ENCODE peak calls at places on chromosomes 3 and 15, in five cellular contexts. One of them, this sample, is unnamed.

GRCh38 chr3:156918746-156919145 is 92.6 kb downstream of the LEKR1 start:
- DNase-seq in GM12865: no peak
- DNase-seq in HFFc6: no peak
- DNase-seq in ovary: no peak
- DNase-seq in GM04504: no peak
- DNase-seq in this sample: no peak

GRCh38 chr3:119559441-119559963 is at the start of gene CD80:
- DNase-seq in GM04504: peak
- DNase-seq in ovary: no peak
- DNase-seq in GM12865: peak
- DNase-seq in HFFc6: peak
- DNase-seq in this sample: no peak

GRCh38 chr3:58088501-58088900 is 80.3 kb downstream of the FLNB start:
- DNase-seq in GM12865: no peak
- DNase-seq in GM04504: no peak
- DNase-seq in ovary: no peak
- DNase-seq in HFFc6: no peak
- DNase-seq in this sample: no peak

GRCh38 chr3:123764642-123765041 is 119.5 kb downstream of the MYLK start:
- DNase-seq in ovary: no peak
- DNase-seq in HFFc6: no peak
- DNase-seq in GM04504: no peak
- DNase-seq in GM12865: no peak
- DNase-seq in this sample: no peak

GRCh38 chr3:185625784-185626183 is 39.7 kb downstream of the SENP2 start:
- DNase-seq in GM04504: no peak
- DNase-seq in HFFc6: no peak
- DNase-seq in GM12865: no peak
- DNase-seq in ovary: no peak
- DNase-seq in this sample: peak

GRCh38 chr3:153400641-153401040 is 238.6 kb downstream of the RAP2B start:
- DNase-seq in GM12865: no peak
- DNase-seq in GM04504: no peak
- DNase-seq in ovary: no peak
- DNase-seq in HFFc6: no peak
- DNase-seq in this sample: no peak

GRCh38 chr15:25862087-25862468 is 1.0 kb downstream of the ATP10A start:
- DNase-seq in GM12865: no peak
- DNase-seq in HFFc6: no peak
- DNase-seq in ovary: no peak
- DNase-seq in GM04504: peak
- DNase-seq in this sample: peak

GRCh38 chr3:191136347-191136746 is 62.7 kb upstream of the OSTN start:
- DNase-seq in GM04504: no peak
- DNase-seq in ovary: no peak
- DNase-seq in GM12865: peak
- DNase-seq in HFFc6: peak
- DNase-seq in this sample: no peak

GRCh38 chr3:4508048-4508981 is 15.2 kb downstream of the ITPR1 start:
- DNase-seq in HFFc6: no peak
- DNase-seq in GM04504: no peak
- DNase-seq in ovary: no peak
- DNase-seq in GM12865: peak
- DNase-seq in this sample: no peak

GRCh38 chr15:78437107-78437761 is 782 bp upstream of the IREB2 start:
- DNase-seq in GM04504: no peak
- DNase-seq in HFFc6: no peak
- DNase-seq in ovary: no peak
- DNase-seq in GM12865: no peak
- DNase-seq in this sample: no peak

GRCh38 chr15:60936186-60936585 is 292.9 kb downstream of the RORA start:
- DNase-seq in HFFc6: no peak
- DNase-seq in GM12865: no peak
- DNase-seq in ovary: no peak
- DNase-seq in GM04504: no peak
- DNase-seq in this sample: no peak

GRCh38 chr3:13767030-13767429 is 112.8 kb downstream of the WNT7A start:
- DNase-seq in HFFc6: no peak
- DNase-seq in ovary: no peak
- DNase-seq in GM12865: no peak
- DNase-seq in GM04504: no peak
- DNase-seq in this sample: no peak

GRCh38 chr15:100623301-100623700 is 20.9 kb downstream of the ASB7 start:
- DNase-seq in GM04504: no peak
- DNase-seq in GM12865: no peak
- DNase-seq in HFFc6: peak
- DNase-seq in ovary: no peak
- DNase-seq in this sample: no peak

GRCh38 chr3:119768668-119769393 is 13.1 kb upstream of the NR1I2 start:
- DNase-seq in GM12865: no peak
- DNase-seq in GM04504: no peak
- DNase-seq in HFFc6: no peak
- DNase-seq in ovary: no peak
- DNase-seq in this sample: no peak

GRCh38 chr15:66999601-67000000 is 65.8 kb upstream of the SMAD3 start:
- DNase-seq in GM04504: no peak
- DNase-seq in GM12865: no peak
- DNase-seq in ovary: no peak
- DNase-seq in HFFc6: no peak
- DNase-seq in this sample: no peak

GRCh38 chr3:16334909-16335308 is 69.9 kb downstream of the OXNAD1 start:
- DNase-seq in GM04504: peak
- DNase-seq in ovary: no peak
- DNase-seq in GM12865: no peak
- DNase-seq in HFFc6: peak
- DNase-seq in this sample: no peak

GRCh38 chr3:53525765-53526761 is 31.7 kb downstream of the CACNA1D start:
- DNase-seq in GM04504: no peak
- DNase-seq in ovary: no peak
- DNase-seq in HFFc6: no peak
- DNase-seq in GM12865: no peak
- DNase-seq in this sample: no peak

GRCh38 chr3:47250309-47251060 is 32.1 kb downstream of the KIF9 start:
- DNase-seq in ovary: no peak
- DNase-seq in HFFc6: peak
- DNase-seq in GM12865: peak
- DNase-seq in GM04504: no peak
- DNase-seq in this sample: no peak

GRCh38 chr3:126207166-126207565 is 26.8 kb upstream of the ALDH1L1 start:
- DNase-seq in ovary: no peak
- DNase-seq in GM12865: no peak
- DNase-seq in HFFc6: no peak
- DNase-seq in GM04504: no peak
- DNase-seq in this sample: no peak

GRCh38 chr3:187763850-187764648 is 18.8 kb upstream of the BCL6 start:
- DNase-seq in HFFc6: no peak
- DNase-seq in GM12865: no peak
- DNase-seq in GM04504: no peak
- DNase-seq in ovary: no peak
- DNase-seq in this sample: no peak

GRCh38 chr3:54533856-54534255 is 394.0 kb downstream of the LRTM1 start:
- DNase-seq in HFFc6: no peak
- DNase-seq in GM04504: no peak
- DNase-seq in ovary: no peak
- DNase-seq in GM12865: no peak
- DNase-seq in this sample: no peak

GRCh38 chr3:174330303-174330702 is 528.8 kb upstream of the NAALADL2 start:
- DNase-seq in GM12865: no peak
- DNase-seq in HFFc6: peak
- DNase-seq in ovary: no peak
- DNase-seq in GM04504: peak
- DNase-seq in this sample: no peak

GRCh38 chr3:64717872-64718613 is 30.2 kb upstream of the ADAMTS9 start:
- DNase-seq in ovary: no peak
- DNase-seq in GM12865: no peak
- DNase-seq in HFFc6: no peak
- DNase-seq in GM04504: no peak
- DNase-seq in this sample: no peak

GRCh38 chr3:32276279-32276841 is 37.9 kb downstream of the CMTM8 start:
- DNase-seq in HFFc6: no peak
- DNase-seq in GM12865: no peak
- DNase-seq in ovary: no peak
- DNase-seq in GM04504: no peak
- DNase-seq in this sample: no peak

GRCh38 chr3:146203761-146204160 is 42.8 kb upstream of the PLOD2 start:
- DNase-seq in ovary: no peak
- DNase-seq in GM04504: no peak
- DNase-seq in GM12865: no peak
- DNase-seq in HFFc6: no peak
- DNase-seq in this sample: no peak

GRCh38 chr3:9746330-9746729 is 3.4 kb upstream of the OGG1 start:
- DNase-seq in GM04504: peak
- DNase-seq in HFFc6: peak
- DNase-seq in ovary: no peak
- DNase-seq in GM12865: no peak
- DNase-seq in this sample: no peak

GRCh38 chr15:33975023-33975565 is 6.8 kb downstream of the CHRM5 start:
- DNase-seq in GM12865: no peak
- DNase-seq in GM04504: no peak
- DNase-seq in HFFc6: no peak
- DNase-seq in ovary: no peak
- DNase-seq in this sample: no peak

GRCh38 chr3:105598047-105598796 is 231.5 kb downstream of the ALCAM start:
- DNase-seq in GM12865: no peak
- DNase-seq in HFFc6: peak
- DNase-seq in GM04504: peak
- DNase-seq in ovary: no peak
- DNase-seq in this sample: no peak

GRCh38 chr3:156682491-156682890 is 8.1 kb downstream of the TIPARP start:
- DNase-seq in GM12865: no peak
- DNase-seq in GM04504: no peak
- DNase-seq in ovary: no peak
- DNase-seq in HFFc6: no peak
- DNase-seq in this sample: no peak

This sample was measured in T-helper 1 cell.